ENCODE peak calls at places on chromosomes 2 and 18, in nine cellular contexts. W, P, V, L, D, B, A, E and N are unnamed samples.

GRCh38 chr2:219175928-219176817 is 552 bp downstream of the CNPPD1 start:
- DNase-seq in W (peak; percentile 63), P (peak; percentile 58), V (no peak), L (peak; percentile 88), D (peak; percentile 33), B (peak; percentile 73), A (no peak), E (peak; percentile 62), N (peak; percentile 34)

GRCh38 chr2:145230546-145230945 is 710.6 kb upstream of the ZEB2 start:
- DNase-seq in W (no peak), P (no peak), V (no peak), L (no peak), D (no peak), B (no peak), A (no peak), E (no peak), N (no peak)

GRCh38 chr2:134791606-134792005 is 46.8 kb upstream of the ACMSD start:
- DNase-seq in W (no peak), P (no peak), V (no peak), L (no peak), D (no peak), B (no peak), A (no peak), E (no peak), N (no peak)

GRCh38 chr2:74759991-74760390 is 73.9 kb upstream of the HK2 start:
- DNase-seq in W (no peak), P (no peak), V (no peak), L (no peak), D (no peak), B (no peak), A (no peak), E (no peak), N (no peak)

GRCh38 chr18:35071819-35072247 is 30.6 kb downstream of the MAPRE2 start:
- DNase-seq in W (no peak), P (no peak), V (no peak), L (no peak), D (no peak), B (no peak), A (no peak), E (no peak), N (no peak)

GRCh38 chr2:199798881-199799580 is 52.0 kb downstream of the FTCDNL1 start:
- DNase-seq in W (peak; percentile 51), P (no peak), V (no peak), L (no peak), D (no peak), B (no peak), A (no peak), E (no peak), N (no peak)

GRCh38 chr2:4588606-4589005 is 885.2 kb downstream of the DCDC2C start:
- DNase-seq in W (no peak), P (no peak), V (no peak), L (no peak), D (no peak), B (no peak), A (no peak), E (no peak), N (no peak)

GRCh38 chr2:99810241-99810640 is 320.4 kb upstream of the REV1 start:
- DNase-seq in W (no peak), P (no peak), V (no peak), L (no peak), D (no peak), B (no peak), A (no peak), E (no peak), N (no peak)

GRCh38 chr2:96524482-96525210 is 11.9 kb upstream of the ARID5A start:
- DNase-seq in W (no peak), P (no peak), V (no peak), L (no peak), D (no peak), B (no peak), A (no peak), E (no peak), N (no peak)

GRCh38 chr2:33655626-33656025 is 56.5 kb upstream of the FAM98A start:
- DNase-seq in W (no peak), P (no peak), V (no peak), L (no peak), D (no peak), B (no peak), A (no peak), E (no peak), N (no peak)

DNA sequence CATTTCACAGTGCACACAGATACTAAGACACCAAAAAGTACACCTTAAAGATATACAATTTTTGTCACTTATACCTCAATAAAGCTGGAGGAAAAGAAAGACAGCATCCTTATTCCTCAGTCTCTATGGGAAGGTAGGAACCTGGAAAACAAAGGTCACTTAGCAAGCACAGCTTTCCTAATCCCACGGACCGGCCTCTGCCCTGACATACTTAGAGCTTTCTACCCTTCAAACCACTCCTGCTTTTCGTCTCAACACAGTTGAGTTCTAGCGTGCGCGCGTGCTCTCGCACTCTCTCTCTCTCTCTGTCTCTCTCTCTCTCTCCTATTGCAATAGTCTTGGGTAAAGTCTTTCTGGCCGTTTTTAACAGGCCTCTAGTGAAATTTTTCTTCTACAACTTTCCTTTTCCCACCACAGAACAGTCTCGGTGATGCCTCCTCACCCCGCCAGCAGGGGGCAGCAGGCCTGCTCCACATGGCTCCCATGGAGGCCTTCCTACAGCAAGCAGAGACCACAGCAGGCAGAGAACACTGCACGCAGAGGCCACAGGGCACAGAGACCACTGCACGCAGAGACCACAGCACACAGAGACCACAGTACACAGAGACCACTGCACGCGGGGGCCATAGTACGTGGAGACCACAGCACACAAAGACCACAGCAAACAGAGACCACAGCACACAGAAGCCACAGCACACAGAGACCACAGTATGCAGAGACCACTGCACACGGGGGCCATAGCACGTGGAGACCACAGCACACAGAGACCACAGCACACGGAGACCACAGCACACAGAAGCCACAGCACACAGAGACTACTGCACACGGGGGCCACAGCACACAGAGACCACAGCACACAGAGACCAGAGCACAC is 106.9 kb downstream of the FBXO15 start:
- DNase-seq in W (peak; percentile 60), P (peak; percentile 57), V (no peak), L (no peak), D (peak; percentile 46), B (peak; percentile 64), A (peak; percentile 4), E (no peak), N (no peak)
- TF ChIP-seq CTCF in W (peak; percentile 73), P (no peak), V (no peak), L (no peak), D (peak; percentile 52), B (peak; percentile 67), A (peak; percentile 82), E (peak; percentile 25), N (no peak)

DNA sequence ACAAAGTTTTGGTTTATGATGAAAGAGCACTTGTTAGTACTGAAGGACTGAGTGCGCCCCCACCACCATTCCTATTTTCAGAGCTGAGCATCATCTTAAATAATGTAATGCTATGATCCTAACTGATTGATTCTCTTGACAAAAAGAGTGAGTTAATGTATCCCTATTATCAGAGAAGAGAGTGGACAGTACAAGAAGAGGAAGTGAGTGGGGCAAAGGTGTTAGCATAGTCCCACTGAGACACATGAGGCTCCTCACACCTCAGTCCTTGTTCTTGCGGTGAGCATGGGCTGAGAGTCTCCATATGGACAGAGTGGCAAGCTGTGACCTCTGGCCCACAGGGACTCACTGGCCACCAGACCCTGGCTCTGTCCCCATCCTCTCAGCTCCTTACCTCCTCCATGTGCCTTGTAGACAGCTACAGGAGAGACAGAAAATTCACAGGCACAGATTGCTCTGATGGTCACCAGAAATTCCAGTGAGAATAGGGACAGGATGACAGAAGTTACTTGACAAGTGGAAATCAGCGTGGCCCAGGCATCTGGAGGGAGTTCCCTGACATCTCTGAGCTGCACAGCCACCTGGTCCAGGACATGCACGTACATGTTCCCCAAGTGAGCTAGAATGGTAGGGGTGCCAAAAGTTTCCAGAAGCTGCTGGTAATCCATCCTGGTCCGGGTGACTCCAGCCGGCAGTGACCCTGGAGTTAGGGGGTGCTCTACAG is 32.6 kb downstream of the NAPG start:
- DNase-seq in W (no peak), P (no peak), V (no peak), L (no peak), D (no peak), B (no peak), A (no peak), E (no peak), N (no peak)
- H3K27ac ChIP-seq in W (no peak overlapping the region), P (no peak overlapping the region), V (no peak overlapping the region), L (no peak overlapping the region), D (no peak overlapping the region), B (no peak overlapping the region), A (no peak overlapping the region), E (no peak overlapping the region), N (no peak overlapping the region)

DNA sequence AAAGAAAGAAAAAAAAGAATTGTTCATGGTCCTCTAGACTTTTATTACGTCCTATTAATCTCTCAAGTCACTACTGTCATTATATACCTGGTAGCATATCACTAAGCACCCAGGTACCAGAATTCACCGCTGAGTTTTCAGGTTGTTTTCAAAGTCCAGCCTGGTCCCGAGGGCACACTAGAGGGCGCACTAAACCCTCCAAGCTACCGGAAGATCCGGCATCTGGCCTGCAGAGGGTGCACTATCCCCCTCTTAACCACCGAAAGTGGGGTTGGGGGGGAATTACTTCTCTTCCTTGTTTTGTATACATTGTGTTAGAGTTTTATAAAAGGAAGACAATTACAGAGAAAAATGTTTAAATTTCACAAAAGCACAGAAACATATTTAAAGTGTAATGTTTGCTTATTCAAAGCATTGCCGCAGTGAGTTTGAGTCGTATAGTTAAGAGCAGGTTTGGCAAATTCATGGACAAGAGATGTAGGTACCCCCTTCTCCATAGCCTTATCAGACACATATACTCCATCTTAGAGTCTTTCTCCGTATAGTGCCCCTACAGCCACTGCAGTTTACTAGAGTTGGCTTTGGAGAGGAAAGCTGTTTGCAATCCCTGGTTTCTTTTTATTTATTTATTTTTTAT is 19.2 kb downstream of the MOGAT1 start:
- DNase-seq in W (peak; percentile 79), P (peak; percentile 83), V (peak; percentile 48), L (no peak), D (peak; percentile 87), B (peak; percentile 76), A (peak; percentile 77), E (peak; percentile 62), N (peak; percentile 33)
- TF ChIP-seq POLR2A in W (no peak), P (no peak), V (no peak), L (no peak), D (no peak), B (no peak), A (no peak), E (no peak), N (no peak)

GRCh38 chr2:10792001-10792400 is 20.6 kb downstream of the PDIA6 start:
- DNase-seq in W (no peak), P (no peak), V (no peak), L (no peak), D (no peak), B (no peak), A (no peak), E (no peak), N (no peak)

GRCh38 chr2:10795508-10796046 is 17.0 kb downstream of the PDIA6 start:
- DNase-seq in W (no peak), P (no peak), V (no peak), L (no peak), D (no peak), B (no peak), A (no peak), E (no peak), N (no peak)

GRCh38 chr2:10790228-10790973 is 22.2 kb downstream of the PDIA6 start:
- DNase-seq in W (no peak), P (no peak), V (no peak), L (no peak), D (no peak), B (no peak), A (no peak), E (no peak), N (no peak)

GRCh38 chr2:10794891-10795290 is 17.7 kb downstream of the PDIA6 start:
- DNase-seq in W (no peak), P (no peak), V (no peak), L (no peak), D (no peak), B (no peak), A (no peak), E (no peak), N (no peak)

GRCh38 chr2:10792660-10793400 is 19.8 kb downstream of the PDIA6 start:
- DNase-seq in W (no peak), P (no peak), V (no peak), L (no peak), D (no peak), B (no peak), A (no peak), E (no peak), N (no peak)
- TF ChIP-seq CTCF in W (no peak), P (no peak), V (no peak), L (no peak), D (peak; percentile 7), B (no peak), A (peak; percentile 43), E (no peak), N (no peak)